ENCODE peak calls at places on chromosomes 4 and X, in ten cellular contexts. T is AG09309; X is GM10248; U is CD4-positive, alpha-beta T cell; N is psoas muscle; S is glutamatergic neuron; P is lower lobe of right lung; Q is upper lobe of left lung; B is esophagus muscularis mucosa; L is astrocyte of the spinal cord. D is an unnamed sample.

GRCh38 chrX:68848189-68848940 is 19.5 kb downstream of the EFNB1 start:
- DNase-seq in Q (no peak), N (no peak), T (no peak), L (no peak), P (no peak), S (no peak), U (no peak), X (no peak), B (no peak), D (no peak)

GRCh38 chrX:68646421-68646820 is 1.0 kb upstream of the STARD8 start:
- DNase-seq in S (no peak), B (no peak), U (no peak), X (no peak), N (no peak), P (no peak), Q (no peak), L (no peak), T (no peak), D (no peak)

GRCh38 chr4:143586080-143586479 is 72.6 kb downstream of the SMARCA5 start:
- DNase-seq in X (no peak), T (no peak), S (no peak), N (no peak), U (no peak), L (peak), P (no peak), Q (no peak), B (no peak), D (peak)

GRCh38 chr4:139403457-139403856 is 50.5 kb upstream of the RAB33B start:
- DNase-seq in L (no peak), N (no peak), T (no peak), U (no peak), S (no peak), P (no peak), B (no peak), Q (no peak), X (no peak), D (no peak)

GRCh38 chr4:26687728-26688127 is 103.8 kb downstream of the TBC1D19 start:
- DNase-seq in B (no peak), N (no peak), L (peak), U (no peak), T (peak), P (no peak), S (no peak), X (no peak), Q (no peak), D (peak)

GRCh38 chr4:113761682-113762060 is at the start of gene CAMK2D:
- DNase-seq in B (peak), U (peak), T (peak), L (peak), N (peak), Q (peak), S (peak), X (peak), P (peak), D (peak)

GRCh38 chr4:24278693-24279092 is 305.7 kb downstream of the DHX15 start:
- DNase-seq in L (no peak), X (no peak), N (no peak), S (no peak), B (no peak), U (no peak), P (no peak), Q (no peak), T (no peak), D (no peak)

GRCh38 chrX:53320543-53321215 is 39.3 kb upstream of the IQSEC2 start:
- DNase-seq in N (peak), X (no peak), T (no peak), B (no peak), L (no peak), Q (no peak), P (peak), S (peak), U (peak), D (no peak)

GRCh38 chrX:114959729-114960128 is 57.7 kb downstream of the IL13RA2 start:
- DNase-seq in L (peak), B (no peak), T (no peak), N (no peak), S (no peak), P (no peak), Q (no peak), X (no peak), U (no peak), D (no peak)

GRCh38 chr4:74018771-74019170 is 19.7 kb downstream of the CXCL3 start:
- DNase-seq in Q (peak), S (no peak), X (no peak), U (no peak), B (no peak), L (no peak), N (no peak), T (no peak), P (peak), D (no peak)

GRCh38 chr4:37073226-37073840 is 171.2 kb upstream of the NWD2 start:
- DNase-seq in Q (no peak), U (no peak), S (no peak), P (no peak), T (no peak), L (no peak), X (no peak), B (no peak), N (no peak), D (no peak)

GRCh38 chrX:97529801-97530200 is 646.1 kb downstream of the RPA4 start:
- DNase-seq in T (no peak), S (no peak), L (peak), P (no peak), X (no peak), Q (no peak), U (no peak), N (no peak), B (no peak), D (no peak)

GRCh38 chr4:23788460-23788859 is 101.4 kb downstream of the PPARGC1A start:
- DNase-seq in P (no peak), S (no peak), B (no peak), L (no peak), T (no peak), X (no peak), U (no peak), Q (no peak), N (no peak), D (no peak)

GRCh38 chrX:143580266-143580665 is 55.6 kb downstream of the SLITRK4 start:
- DNase-seq in T (no peak), P (no peak), Q (no peak), N (no peak), X (no peak), U (no peak), B (no peak), S (no peak), L (no peak), D (no peak)

GRCh38 chr4:89899854-89900253 is 5.2 kb downstream of the MMRN1 start:
- DNase-seq in B (no peak), T (no peak), N (no peak), Q (no peak), X (no peak), U (no peak), P (no peak), L (no peak), S (no peak), D (no peak)

GRCh38 chrX:42119076-42119475 is 195.7 kb upstream of the CASK start:
- DNase-seq in P (no peak), B (no peak), Q (no peak), T (no peak), X (no peak), N (no peak), U (no peak), S (no peak), L (peak), D (no peak)

GRCh38 chr4:91147067-91147466 is 1019.9 kb downstream of the CCSER1 start:
- DNase-seq in X (no peak), L (no peak), Q (no peak), B (no peak), S (no peak), T (no peak), U (no peak), P (no peak), N (no peak), D (no peak)

GRCh38 chr4:122827258-122827887 is 742 bp downstream of the FGF2 start:
- DNase-seq in X (peak), S (peak), L (peak), N (peak), T (no peak), U (no peak), Q (no peak), P (no peak), B (no peak), D (no peak)

GRCh38 chr4:190015538-190016368 is 11.3 kb downstream of the FRG2 start:
- DNase-seq in U (no peak), T (no peak), Q (no peak), P (no peak), X (no peak), S (no peak), N (no peak), L (no peak), B (no peak), D (no peak)

GRCh38 chr4:90002406-90003040 is 107.9 kb downstream of the MMRN1 start:
- DNase-seq in T (no peak), P (no peak), U (no peak), N (no peak), S (no peak), Q (no peak), B (no peak), X (no peak), L (no peak), D (no peak)

GRCh38 chr4:142721187-142721586 is 124.9 kb downstream of the INPP4B start:
- DNase-seq in P (no peak), S (no peak), Q (no peak), T (no peak), L (no peak), N (no peak), U (no peak), B (no peak), X (no peak), D (no peak)

GRCh38 chr4:114922582-114922912 is 190.9 kb downstream of the NDST4 start:
- DNase-seq in P (no peak), T (no peak), U (no peak), S (no peak), B (no peak), X (no peak), L (no peak), N (no peak), Q (no peak), D (no peak)

GRCh38 chr4:169327951-169328350 is 57.2 kb upstream of the SH3RF1 start:
- DNase-seq in N (no peak), L (no peak), B (no peak), Q (no peak), T (no peak), U (no peak), P (no peak), S (no peak), X (no peak), D (no peak)

GRCh38 chr4:85081196-85081595 is 114.7 kb upstream of the WDFY3 start:
- DNase-seq in S (no peak), Q (no peak), U (no peak), B (no peak), X (no peak), L (no peak), T (no peak), N (no peak), P (no peak), D (no peak)

GRCh38 chr4:48109413-48110263 is 24.4 kb downstream of the TXK start:
- DNase-seq in S (no peak), P (no peak), T (no peak), U (no peak), B (no peak), X (peak), L (peak), Q (no peak), N (no peak), D (no peak)

GRCh38 chrX:63754141-63754859 is 30.7 kb downstream of the ARHGEF9 start:
- DNase-seq in B (no peak), T (no peak), S (no peak), P (no peak), Q (peak), X (peak), L (peak), U (peak), N (no peak), D (no peak)

GRCh38 chrX:7132335-7133035 is 15.0 kb upstream of the STS start:
- DNase-seq in N (no peak), T (peak), X (no peak), S (peak), L (peak), P (peak), Q (peak), U (peak), B (no peak), D (peak)

GRCh38 chr4:25095756-25096552 is 64.3 kb downstream of the SEPSECS start:
- DNase-seq in T (no peak), Q (no peak), P (no peak), U (no peak), X (no peak), B (no peak), N (no peak), S (no peak), L (no peak), D (no peak)

GRCh38 chrX:106780664-106781377 is 21.7 kb upstream of the TBC1D8B start:
- DNase-seq in P (no peak), S (no peak), Q (no peak), X (no peak), L (no peak), B (no peak), U (no peak), T (no peak), N (no peak), D (no peak)

GRCh38 chr4:15373363-15373762 is 54.5 kb upstream of the C1QTNF7 start:
- DNase-seq in T (no peak), Q (no peak), B (no peak), L (no peak), U (no peak), P (no peak), X (no peak), N (no peak), S (no peak), D (no peak)

GRCh38 chr4:185566972-185567749 is 31.9 kb upstream of the PDLIM3 start:
- DNase-seq in S (no peak), P (no peak), N (no peak), Q (no peak), X (no peak), U (no peak), B (peak), L (peak), T (no peak), D (peak)

GRCh38 chrX:39308126-39308525 is 506.9 kb downstream of the MID1IP1 start:
- DNase-seq in N (no peak), Q (no peak), T (no peak), P (no peak), L (no peak), B (no peak), X (no peak), S (no peak), U (no peak), D (no peak)

GRCh38 chr4:54402880-54403503 is 173.9 kb downstream of the PDGFRA start:
- DNase-seq in P (no peak), Q (no peak), N (no peak), B (no peak), X (no peak), S (no peak), T (no peak), L (no peak), U (no peak), D (no peak)

GRCh38 chr4:54539500-54540029 is 118.2 kb upstream of the KIT start:
- DNase-seq in B (no peak), T (no peak), P (peak), U (no peak), Q (peak), L (peak), X (peak), S (peak), N (peak), D (no peak)

GRCh38 chrX:12447448-12448154 is 309.3 kb downstream of the FRMPD4 start:
- DNase-seq in X (no peak), T (peak), S (no peak), Q (no peak), N (no peak), L (peak), B (no peak), P (no peak), U (no peak), D (peak)

GRCh38 chr4:60934896-60935295 is 265.2 kb upstream of the ADGRL3 start:
- DNase-seq in S (no peak), B (no peak), T (no peak), U (no peak), Q (no peak), X (no peak), N (no peak), L (no peak), P (no peak), D (no peak)

GRCh38 chr4:152534541-152535231 is 1.2 kb downstream of the FBXW7 start:
- DNase-seq in N (peak), B (no peak), L (peak), P (peak), T (no peak), S (peak), Q (peak), U (peak), X (no peak), D (no peak)

GRCh38 chrX:37926700-37927099 is 79.3 kb upstream of the DYNLT3 start:
- DNase-seq in X (no peak), N (no peak), B (no peak), P (no peak), T (peak), U (no peak), S (no peak), Q (no peak), L (peak), D (no peak)
- TF ChIP-seq CTCF in X (peak), N (peak), B (peak), P (peak), T (peak), U (peak), S (peak), Q (peak), L (peak), D (peak)

GRCh38 chr4:187929024-187929423 is 66.5 kb upstream of the ZFP42 start:
- DNase-seq in P (no peak), N (no peak), S (peak), Q (no peak), U (no peak), X (no peak), L (no peak), B (no peak), T (no peak), D (no peak)
- TF ChIP-seq CTCF in P (no peak), N (no peak), S (peak), Q (no peak), U (no peak), X (no peak), L (no peak), B (no peak), T (no peak), D (no peak)

GRCh38 chrX:8748855-8749254 is 16.9 kb upstream of the ANOS1 start:
- DNase-seq in T (no peak), U (no peak), P (no peak), B (no peak), L (peak), S (no peak), Q (no peak), N (no peak), X (peak), D (no peak)
- TF ChIP-seq CTCF in T (peak), U (peak), P (peak), B (peak), L (peak), S (peak), Q (no peak), N (peak), X (peak), D (peak)

GRCh38 chr4:2761035-2761923 is 5.1 kb upstream of the TNIP2 start:
- DNase-seq in U (no peak), T (no peak), N (no peak), B (no peak), L (peak), X (peak), Q (peak), P (peak), S (no peak), D (no peak)
- TF ChIP-seq CTCF in U (no peak), T (no peak), N (no peak), B (peak), L (peak), X (no peak), Q (no peak), P (peak), S (no peak), D (peak)

D was measured in BJ.